ENCODE peak calls at places on chromosomes 1 and 21, in seven cellular contexts. F is H1, Y is transverse colon, S is sigmoid colon, K is breast epithelium, G is suprapubic skin, Q is K562. C is an unnamed sample. For H3K4me1, the result is how much of the 10 kb centered on the place peaks cover.

GRCh38 chr1:36920371-36920770 is 113.9 kb downstream of the GRIK3 start:
- DNase-seq in F (no peak), K (no peak), Y (no peak), G (no peak), Q (no peak), S (peak), C (no peak)

GRCh38 chr21:23899561-23899960 is 1707.7 kb downstream of the MRPL39 start:
- DNase-seq in S (no peak), Y (no peak), K (no peak), F (no peak), G (no peak), Q (no peak), C (no peak)

GRCh38 chr1:192732787-192733186 is 76.1 kb upstream of the RGS2 start:
- DNase-seq in K (no peak), F (no peak), G (no peak), Q (peak), Y (no peak), S (no peak), C (no peak)

GRCh38 chr1:156805766-156806511 is 10.7 kb downstream of the SH2D2A start:
- DNase-seq in K (peak), Q (no peak), Y (peak), F (no peak), S (peak), G (no peak), C (no peak)

GRCh38 chr1:200755456-200755855 is 16.8 kb downstream of the CAMSAP2 start:
- DNase-seq in K (no peak), G (no peak), Q (no peak), Y (no peak), S (no peak), F (no peak), C (no peak)

GRCh38 chr21:41166947-41167346 is 1.0 kb upstream of the BACE2 start:
- DNase-seq in Q (no peak), F (no peak), G (peak), S (peak), K (peak), Y (no peak), C (no peak)

GRCh38 chr1:119225831-119226230 is 85.4 kb upstream of the WARS2 start:
- DNase-seq in Q (no peak), Y (no peak), K (no peak), G (no peak), S (no peak), F (no peak), C (no peak)

GRCh38 chr21:29163381-29164115 is 33.1 kb downstream of the MAP3K7CL start:
- DNase-seq in K (no peak), Q (no peak), Y (no peak), S (no peak), G (no peak), F (no peak), C (no peak)

GRCh38 chr1:91851130-91852010 is 34.6 kb downstream of the TGFBR3 start:
- DNase-seq in Q (no peak), S (peak), K (peak), Y (peak), F (no peak), G (peak), C (peak)

GRCh38 chr1:245118806-245119205 is 36.0 kb upstream of the KIF26B start:
- DNase-seq in K (no peak), Y (no peak), G (no peak), Q (no peak), S (peak), F (no peak), C (no peak)

GRCh38 chr1:38076038-38076437 is 29.4 kb upstream of the POU3F1 start:
- DNase-seq in F (no peak), Y (no peak), G (no peak), K (no peak), Q (peak), S (no peak), C (no peak)

GRCh38 chr1:190479028-190479427 is 1.4 kb upstream of the BRINP3 start:
- DNase-seq in K (no peak), S (no peak), F (no peak), Q (no peak), Y (no peak), G (no peak), C (no peak)

GRCh38 chr1:238487931-238488330 is 597.2 kb upstream of the ZP4 start:
- DNase-seq in Y (no peak), K (no peak), G (no peak), S (no peak), F (no peak), Q (no peak), C (no peak)

GRCh38 chr1:238484121-238484520 is 593.4 kb upstream of the ZP4 start:
- DNase-seq in K (no peak), F (no peak), Y (no peak), S (no peak), Q (no peak), G (no peak), C (no peak)

GRCh38 chr1:238485062-238485905 is 594.6 kb upstream of the ZP4 start:
- DNase-seq in S (no peak), G (no peak), Y (no peak), Q (no peak), F (no peak), K (no peak), C (no peak)

GRCh38 chr1:238488406-238488805 is 597.7 kb upstream of the ZP4 start:
- DNase-seq in K (no peak), F (no peak), S (no peak), G (no peak), Q (no peak), Y (no peak), C (no peak)

DNA sequence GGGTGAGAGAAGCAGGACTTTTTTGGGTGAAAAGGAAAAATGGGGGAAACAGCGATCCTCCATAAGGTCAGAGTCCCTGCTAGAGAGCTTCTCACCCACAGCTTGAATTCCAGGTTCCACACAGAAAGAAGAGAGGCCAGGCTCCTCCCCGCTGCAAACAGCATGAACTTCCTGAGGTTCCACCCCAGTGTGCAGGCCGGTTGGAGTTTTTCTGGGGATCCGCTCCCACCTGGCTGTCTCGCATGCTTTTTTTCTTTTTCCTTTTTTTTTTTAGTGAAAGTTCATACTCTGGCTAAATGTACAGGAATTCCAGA is 595.1 kb upstream of the ZP4 start:
- DNase-seq in G (no peak), Y (no peak), K (no peak), F (no peak), S (no peak), Q (no peak), C (no peak)
- TF ChIP-seq POLR2AphosphoS5 in G (no peak), Y (no peak), K (no peak), F (no peak), S (no peak), Q (no peak), C (no peak)

GRCh38 chr1:225541383-225541782 is 111.5 kb downstream of the ENAH start:
- DNase-seq in Q (no peak), G (no peak), K (no peak), Y (no peak), S (no peak), F (no peak), C (no peak)
- H3K4me1 ChIP-seq in Q (under half), G (under half), K (under half), Y (under half), S (half or more), F (under half), C (under half)

DNA sequence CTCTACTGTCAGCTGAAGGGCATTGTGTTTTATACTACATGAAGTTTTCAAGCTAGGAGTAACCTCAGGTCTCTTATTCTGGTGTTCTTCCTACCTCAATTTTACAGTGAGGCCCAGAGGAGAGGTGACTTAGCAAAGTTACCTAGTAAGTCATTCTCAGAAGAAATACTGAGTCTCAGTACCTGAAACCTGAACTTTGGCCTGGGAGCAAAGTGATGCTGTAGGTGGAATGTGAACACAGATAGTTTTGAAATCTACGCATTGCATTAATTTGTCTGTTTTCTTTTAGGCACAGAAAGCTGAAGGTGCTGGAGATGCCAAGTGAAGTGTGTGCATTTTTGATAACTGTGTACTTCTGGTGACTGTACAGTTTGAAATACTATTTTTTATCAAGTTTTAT is 2.6 kb downstream of the HMGN2 start:
- DNase-seq in K (no peak), S (peak), Q (no peak), G (no peak), Y (no peak), F (no peak), C (no peak)
- H3K27ac ChIP-seq in K (no peak), S (no peak), Q (no peak), G (no peak), Y (no peak), F (no peak), C (no peak)

GRCh38 chr21:34363733-34364132 is at the start of gene KCNE2:
- DNase-seq in F (no peak), G (no peak), K (peak), Q (no peak), S (no peak), Y (peak), C (no peak)
- TF ChIP-seq POLR2AphosphoS5 in F (no peak), G (no peak), K (no peak), Q (no peak), S (no peak), Y (no peak), C (no peak)

GRCh38 chr1:181100015-181100905 is 11.8 kb downstream of the IER5 start:
- DNase-seq in G (no peak), F (no peak), S (no peak), Q (no peak), K (no peak), Y (no peak), C (no peak)

GRCh38 chr1:181097242-181097641 is 8.7 kb downstream of the IER5 start:
- DNase-seq in K (no peak), G (peak), Y (no peak), F (no peak), S (no peak), Q (no peak), C (no peak)

GRCh38 chr1:181100924-181101323 is 12.4 kb downstream of the IER5 start:
- DNase-seq in F (no peak), K (no peak), G (no peak), Y (no peak), Q (no peak), S (no peak), C (no peak)

GRCh38 chr1:181101581-181102226 is 13.2 kb downstream of the IER5 start:
- DNase-seq in S (no peak), G (no peak), K (no peak), F (no peak), Q (peak), Y (no peak), C (no peak)

DNA sequence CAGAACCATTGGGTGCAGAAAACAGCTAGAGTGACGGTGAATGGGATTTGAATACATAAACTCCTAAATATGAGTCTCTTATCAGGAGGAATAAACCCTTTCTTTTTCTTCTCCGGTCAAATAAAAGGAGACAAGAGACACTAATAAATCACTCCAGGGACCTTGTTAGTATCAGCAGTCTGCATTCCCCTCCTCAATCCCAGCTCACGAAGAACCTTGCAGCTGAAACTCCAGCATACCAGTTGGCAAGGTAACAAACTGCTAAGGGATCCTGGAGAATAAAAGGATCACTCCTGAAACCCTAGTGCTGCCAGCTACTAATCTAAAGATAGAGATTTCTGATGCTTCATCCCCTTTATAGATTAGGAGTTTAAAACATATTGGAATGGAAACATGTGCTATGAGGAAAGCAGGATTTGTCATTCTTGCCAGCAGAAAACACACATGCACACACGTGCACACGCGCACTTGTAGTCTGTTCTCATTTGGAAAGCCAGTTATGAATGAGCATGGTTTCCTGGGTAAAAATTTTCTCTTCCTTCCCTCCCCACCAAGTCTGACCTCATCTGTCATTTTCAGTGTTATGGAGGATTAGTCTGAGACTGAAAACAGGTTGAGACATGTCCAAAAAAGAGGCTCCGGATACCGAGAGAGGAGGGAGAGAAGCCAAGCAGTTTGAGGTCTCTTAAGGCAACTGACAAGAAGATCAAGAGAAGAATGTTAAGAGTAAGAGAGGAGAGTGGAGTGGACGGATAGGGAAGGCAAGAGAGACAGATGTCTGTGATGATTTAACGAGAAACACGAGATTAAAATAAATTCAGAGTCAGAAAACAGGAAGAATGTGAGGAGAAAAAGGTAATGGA is 10.9 kb downstream of the IER5 start:
- DNase-seq in F (no peak), S (no peak), Y (no peak), G (no peak), K (no peak), Q (no peak), C (no peak)
- H3K4me1 ChIP-seq in F (under half), S (half or more), Y (under half), G (half or more), K (under half), Q (half or more), C (half or more)

DNA sequence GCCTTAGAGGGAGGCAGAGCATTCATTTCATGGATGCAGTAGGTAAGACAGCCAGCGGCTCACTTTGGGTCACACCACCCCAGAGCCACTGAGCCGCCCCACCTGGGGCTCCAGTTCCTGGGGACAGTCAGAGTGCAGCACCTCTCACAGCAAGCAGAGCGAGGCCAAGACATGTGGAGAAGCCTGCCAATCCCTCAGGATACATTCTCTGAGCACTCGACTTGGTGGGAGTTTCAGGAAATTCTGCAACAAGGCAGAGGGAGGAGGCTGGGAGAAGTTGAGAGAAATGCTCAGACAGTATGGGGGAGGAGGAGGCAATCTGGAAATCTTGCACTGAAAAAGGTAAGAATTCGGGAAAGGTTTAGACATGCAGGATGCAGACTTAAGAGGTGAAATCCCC is 60.8 kb upstream of the WLS start:
- DNase-seq in S (no peak), G (no peak), F (no peak), K (no peak), Y (no peak), Q (no peak), C (no peak)
- H3K27ac ChIP-seq in S (no peak), G (no peak), F (no peak), K (peak), Y (no peak), Q (no peak), C (peak)

GRCh38 chr1:13751458-13751871 is 51.5 kb downstream of the PRDM2 start:
- DNase-seq in Q (no peak), Y (no peak), G (no peak), S (no peak), K (no peak), F (no peak), C (no peak)
- TF ChIP-seq POLR2AphosphoS5 in Q (no peak), Y (no peak), G (no peak), S (no peak), K (no peak), F (no peak), C (no peak)

GRCh38 chr1:65420590-65421340 is at the start of the genes LEPR and LEPROT:
- DNase-seq in K (peak), Q (no peak), S (peak), F (no peak), Y (no peak), G (no peak), C (no peak)
- H3K4me1 ChIP-seq in K (under half), Q (half or more), S (under half), F (under half), Y (under half), G (under half), C (under half)

C was measured in esophagus muscularis mucosa.